ENCODE peak calls at places on chromosome 22, in six cellular contexts. One of them, this sample, is unnamed.

GRCh38 chr22:26618487-26618886 is 660 bp upstream of the CRYBB1 start:
- DNase-seq in posterior vena cava: no peak
- DNase-seq in activated naive CD8-positive, alpha-beta T cell treated with anti-CD3 and anti-CD28 coated beads, Interleukin-2, amount 50 U/mL, for 16 hours: no peak
- DNase-seq in NCI-H774: no peak
- DNase-seq in choroid plexus epithelial cell: no peak
- DNase-seq in epithelial cell of esophagus: no peak
- DNase-seq in this sample: no peak

GRCh38 chr22:27625769-27626674 is 175.5 kb downstream of the MN1 start:
- DNase-seq in posterior vena cava: peak
- DNase-seq in NCI-H774: no peak
- DNase-seq in choroid plexus epithelial cell: no peak
- DNase-seq in activated naive CD8-positive, alpha-beta T cell treated with anti-CD3 and anti-CD28 coated beads, Interleukin-2, amount 50 U/mL, for 16 hours: no peak
- DNase-seq in epithelial cell of esophagus: peak
- DNase-seq in this sample: no peak

GRCh38 chr22:37801946-37802309 is 5.8 kb upstream of the GCAT start:
- DNase-seq in posterior vena cava: no peak
- DNase-seq in choroid plexus epithelial cell: no peak
- DNase-seq in activated naive CD8-positive, alpha-beta T cell treated with anti-CD3 and anti-CD28 coated beads, Interleukin-2, amount 50 U/mL, for 16 hours: no peak
- DNase-seq in NCI-H774: no peak
- DNase-seq in epithelial cell of esophagus: no peak
- DNase-seq in this sample: peak

GRCh38 chr22:23775779-23776375 is 3.2 kb downstream of the MMP11 start:
- DNase-seq in activated naive CD8-positive, alpha-beta T cell treated with anti-CD3 and anti-CD28 coated beads, Interleukin-2, amount 50 U/mL, for 16 hours: no peak
- DNase-seq in NCI-H774: no peak
- DNase-seq in posterior vena cava: peak
- DNase-seq in epithelial cell of esophagus: no peak
- DNase-seq in choroid plexus epithelial cell: no peak
- DNase-seq in this sample: no peak

GRCh38 chr22:43854151-43854785 is 8.0 kb downstream of the SULT4A1 start:
- DNase-seq in activated naive CD8-positive, alpha-beta T cell treated with anti-CD3 and anti-CD28 coated beads, Interleukin-2, amount 50 U/mL, for 16 hours: no peak
- DNase-seq in posterior vena cava: peak
- DNase-seq in choroid plexus epithelial cell: no peak
- DNase-seq in epithelial cell of esophagus: no peak
- DNase-seq in NCI-H774: no peak
- DNase-seq in this sample: no peak

GRCh38 chr22:47587361-47587760 is 824.9 kb downstream of the TBC1D22A start:
- DNase-seq in posterior vena cava: no peak
- DNase-seq in NCI-H774: no peak
- DNase-seq in activated naive CD8-positive, alpha-beta T cell treated with anti-CD3 and anti-CD28 coated beads, Interleukin-2, amount 50 U/mL, for 16 hours: no peak
- DNase-seq in epithelial cell of esophagus: no peak
- DNase-seq in choroid plexus epithelial cell: no peak
- DNase-seq in this sample: no peak

GRCh38 chr22:31987180-31987579 is 42.8 kb downstream of the YWHAH start:
- DNase-seq in epithelial cell of esophagus: no peak
- DNase-seq in choroid plexus epithelial cell: no peak
- DNase-seq in NCI-H774: no peak
- DNase-seq in activated naive CD8-positive, alpha-beta T cell treated with anti-CD3 and anti-CD28 coated beads, Interleukin-2, amount 50 U/mL, for 16 hours: no peak
- DNase-seq in posterior vena cava: peak
- DNase-seq in this sample: no peak

GRCh38 chr22:48086246-48086645 is 1323.8 kb downstream of the TBC1D22A start:
- DNase-seq in choroid plexus epithelial cell: no peak
- DNase-seq in epithelial cell of esophagus: no peak
- DNase-seq in NCI-H774: no peak
- DNase-seq in activated naive CD8-positive, alpha-beta T cell treated with anti-CD3 and anti-CD28 coated beads, Interleukin-2, amount 50 U/mL, for 16 hours: no peak
- DNase-seq in posterior vena cava: no peak
- DNase-seq in this sample: no peak

GRCh38 chr22:49862408-49862776 is 8.7 kb downstream of the ZBED4 start:
- DNase-seq in posterior vena cava: peak
- DNase-seq in choroid plexus epithelial cell: no peak
- DNase-seq in NCI-H774: no peak
- DNase-seq in activated naive CD8-positive, alpha-beta T cell treated with anti-CD3 and anti-CD28 coated beads, Interleukin-2, amount 50 U/mL, for 16 hours: no peak
- DNase-seq in epithelial cell of esophagus: no peak
- DNase-seq in this sample: no peak

GRCh38 chr22:46367707-46368191 is 32.2 kb downstream of the TRMU start:
- DNase-seq in activated naive CD8-positive, alpha-beta T cell treated with anti-CD3 and anti-CD28 coated beads, Interleukin-2, amount 50 U/mL, for 16 hours: peak
- DNase-seq in posterior vena cava: no peak
- DNase-seq in choroid plexus epithelial cell: peak
- DNase-seq in NCI-H774: peak
- DNase-seq in epithelial cell of esophagus: peak
- DNase-seq in this sample: peak

GRCh38 chr22:43777204-43777671 is 34.9 kb downstream of the EFCAB6 start:
- DNase-seq in choroid plexus epithelial cell: peak
- DNase-seq in epithelial cell of esophagus: peak
- DNase-seq in posterior vena cava: no peak
- DNase-seq in NCI-H774: no peak
- DNase-seq in activated naive CD8-positive, alpha-beta T cell treated with anti-CD3 and anti-CD28 coated beads, Interleukin-2, amount 50 U/mL, for 16 hours: no peak
- DNase-seq in this sample: peak

GRCh38 chr22:20561882-20562281 is 54.5 kb downstream of the MED15 start:
- DNase-seq in NCI-H774: no peak
- DNase-seq in epithelial cell of esophagus: no peak
- DNase-seq in posterior vena cava: no peak
- DNase-seq in activated naive CD8-positive, alpha-beta T cell treated with anti-CD3 and anti-CD28 coated beads, Interleukin-2, amount 50 U/mL, for 16 hours: no peak
- DNase-seq in choroid plexus epithelial cell: no peak
- DNase-seq in this sample: no peak

GRCh38 chr22:49218142-49218541 is 609.5 kb downstream of the BRD1 start:
- DNase-seq in posterior vena cava: peak
- DNase-seq in choroid plexus epithelial cell: no peak
- DNase-seq in NCI-H774: no peak
- DNase-seq in activated naive CD8-positive, alpha-beta T cell treated with anti-CD3 and anti-CD28 coated beads, Interleukin-2, amount 50 U/mL, for 16 hours: no peak
- DNase-seq in epithelial cell of esophagus: no peak
- DNase-seq in this sample: no peak

GRCh38 chr22:40216041-40216756 is 38.5 kb downstream of the TNRC6B start:
- DNase-seq in posterior vena cava: no peak
- DNase-seq in activated naive CD8-positive, alpha-beta T cell treated with anti-CD3 and anti-CD28 coated beads, Interleukin-2, amount 50 U/mL, for 16 hours: no peak
- DNase-seq in NCI-H774: no peak
- DNase-seq in epithelial cell of esophagus: no peak
- DNase-seq in choroid plexus epithelial cell: no peak
- DNase-seq in this sample: no peak

GRCh38 chr22:19807161-19807913 is 46.8 kb downstream of the TBX1 start:
- DNase-seq in NCI-H774: no peak
- DNase-seq in posterior vena cava: peak
- DNase-seq in activated naive CD8-positive, alpha-beta T cell treated with anti-CD3 and anti-CD28 coated beads, Interleukin-2, amount 50 U/mL, for 16 hours: no peak
- DNase-seq in choroid plexus epithelial cell: no peak
- DNase-seq in epithelial cell of esophagus: no peak
- DNase-seq in this sample: no peak

GRCh38 chr22:45164217-45165123 is 745 bp downstream of the NUP50 start:
- DNase-seq in NCI-H774: no peak
- DNase-seq in epithelial cell of esophagus: peak
- DNase-seq in activated naive CD8-positive, alpha-beta T cell treated with anti-CD3 and anti-CD28 coated beads, Interleukin-2, amount 50 U/mL, for 16 hours: no peak
- DNase-seq in posterior vena cava: peak
- DNase-seq in choroid plexus epithelial cell: peak
- DNase-seq in this sample: peak

GRCh38 chr22:46106279-46107022 is 43.9 kb upstream of the PPARA start:
- DNase-seq in NCI-H774: no peak
- DNase-seq in choroid plexus epithelial cell: no peak
- DNase-seq in posterior vena cava: no peak
- DNase-seq in epithelial cell of esophagus: no peak
- DNase-seq in activated naive CD8-positive, alpha-beta T cell treated with anti-CD3 and anti-CD28 coated beads, Interleukin-2, amount 50 U/mL, for 16 hours: no peak
- DNase-seq in this sample: no peak

GRCh38 chr22:16932577-16932976 is 75.4 kb downstream of the GAB4 start:
- DNase-seq in epithelial cell of esophagus: no peak
- DNase-seq in choroid plexus epithelial cell: no peak
- DNase-seq in NCI-H774: no peak
- DNase-seq in posterior vena cava: no peak
- DNase-seq in activated naive CD8-positive, alpha-beta T cell treated with anti-CD3 and anti-CD28 coated beads, Interleukin-2, amount 50 U/mL, for 16 hours: no peak
- DNase-seq in this sample: peak

GRCh38 chr22:50670513-50670912 is 2.1 kb upstream of the SHANK3 start:
- DNase-seq in choroid plexus epithelial cell: peak
- DNase-seq in posterior vena cava: no peak
- DNase-seq in activated naive CD8-positive, alpha-beta T cell treated with anti-CD3 and anti-CD28 coated beads, Interleukin-2, amount 50 U/mL, for 16 hours: no peak
- DNase-seq in epithelial cell of esophagus: no peak
- DNase-seq in NCI-H774: no peak
- DNase-seq in this sample: no peak

GRCh38 chr22:37431811-37432707 is 4.8 kb upstream of the ELFN2 start:
- DNase-seq in choroid plexus epithelial cell: peak
- DNase-seq in epithelial cell of esophagus: peak
- DNase-seq in activated naive CD8-positive, alpha-beta T cell treated with anti-CD3 and anti-CD28 coated beads, Interleukin-2, amount 50 U/mL, for 16 hours: no peak
- DNase-seq in posterior vena cava: no peak
- DNase-seq in NCI-H774: no peak
- DNase-seq in this sample: peak

GRCh38 chr22:47929073-47929472 is 1166.6 kb downstream of the TBC1D22A start:
- DNase-seq in choroid plexus epithelial cell: no peak
- DNase-seq in NCI-H774: no peak
- DNase-seq in activated naive CD8-positive, alpha-beta T cell treated with anti-CD3 and anti-CD28 coated beads, Interleukin-2, amount 50 U/mL, for 16 hours: no peak
- DNase-seq in epithelial cell of esophagus: no peak
- DNase-seq in posterior vena cava: no peak
- DNase-seq in this sample: peak

GRCh38 chr22:30310881-30311771 is 15.6 kb downstream of the TBC1D10A start:
- DNase-seq in NCI-H774: no peak
- DNase-seq in activated naive CD8-positive, alpha-beta T cell treated with anti-CD3 and anti-CD28 coated beads, Interleukin-2, amount 50 U/mL, for 16 hours: no peak
- DNase-seq in choroid plexus epithelial cell: peak
- DNase-seq in epithelial cell of esophagus: no peak
- DNase-seq in posterior vena cava: no peak
- DNase-seq in this sample: peak

GRCh38 chr22:35148381-35148780 is 82.4 kb downstream of the ISX start:
- DNase-seq in epithelial cell of esophagus: no peak
- DNase-seq in choroid plexus epithelial cell: no peak
- DNase-seq in NCI-H774: no peak
- DNase-seq in posterior vena cava: no peak
- DNase-seq in activated naive CD8-positive, alpha-beta T cell treated with anti-CD3 and anti-CD28 coated beads, Interleukin-2, amount 50 U/mL, for 16 hours: no peak
- DNase-seq in this sample: no peak

GRCh38 chr22:25069426-25069757 is 116.9 kb downstream of the KIAA1671 start:
- DNase-seq in choroid plexus epithelial cell: no peak
- DNase-seq in NCI-H774: no peak
- DNase-seq in epithelial cell of esophagus: no peak
- DNase-seq in posterior vena cava: no peak
- DNase-seq in activated naive CD8-positive, alpha-beta T cell treated with anti-CD3 and anti-CD28 coated beads, Interleukin-2, amount 50 U/mL, for 16 hours: no peak
- DNase-seq in this sample: no peak